ENCODE peak calls at places on chromosomes 3 and 15, in eight cellular contexts. T is HCT116, H is aorta, J is RWPE1, W is fibroblast of lung, I is substantia nigra, O is RWPE2, N is AG04450. C is an unnamed sample.

GRCh38 chr3:22012471-22012870 is 261.5 kb upstream of the ZNF385D start:
- DNase-seq in W (peak), H (no peak), I (no peak), O (no peak), T (no peak), J (no peak), N (no peak), C (no peak)

GRCh38 chr3:45043715-45044299 is 17.7 kb downstream of the CLEC3B start:
- DNase-seq in I (no peak), H (no peak), W (peak), O (no peak), T (no peak), J (peak), N (peak), C (no peak)

GRCh38 chr3:142148871-142149860 is at the start of gene TFDP2:
- DNase-seq in N (peak), J (peak), O (peak), T (peak), H (peak), I (peak), W (peak), C (peak)

GRCh38 chr15:70251246-70251990 is 153.7 kb upstream of the TLE3 start:
- DNase-seq in O (no peak), T (no peak), J (no peak), H (no peak), N (no peak), W (no peak), I (no peak), C (no peak)

GRCh38 chr3:69144631-69145244 is 22.3 kb upstream of the LMOD3 start:
- DNase-seq in N (no peak), O (no peak), W (no peak), I (no peak), H (no peak), J (no peak), T (no peak), C (no peak)

GRCh38 chr3:125684199-125684598 is 88.9 kb upstream of the OSBPL11 start:
- DNase-seq in I (no peak), O (no peak), N (no peak), W (peak), H (no peak), T (peak), J (no peak), C (no peak)

GRCh38 chr3:37779289-37780152 is 82.2 kb upstream of the CTDSPL start:
- DNase-seq in I (no peak), J (peak), W (peak), O (no peak), T (peak), N (peak), H (no peak), C (peak)

GRCh38 chr15:61527836-61528589 is 298.9 kb upstream of the RORA start:
- DNase-seq in I (no peak), O (no peak), H (no peak), J (no peak), T (no peak), W (no peak), N (no peak), C (no peak)

GRCh38 chr15:65050270-65050669 is 5.1 kb downstream of the SLC51B start:
- DNase-seq in H (no peak), J (no peak), T (no peak), N (no peak), O (no peak), I (no peak), W (peak), C (no peak)

GRCh38 chr15:38768970-38769369 is 204.4 kb upstream of the RASGRP1 start:
- DNase-seq in T (no peak), I (no peak), J (no peak), W (peak), H (no peak), O (no peak), N (peak), C (no peak)

GRCh38 chr3:31364711-31365110 is 168.0 kb upstream of the STT3B start:
- DNase-seq in N (no peak), I (no peak), J (no peak), W (peak), O (no peak), T (no peak), H (no peak), C (no peak)

GRCh38 chr3:152853196-152853595 is 18.3 kb downstream of the P2RY1 start:
- DNase-seq in J (no peak), W (peak), N (no peak), I (no peak), T (no peak), H (no peak), O (no peak), C (no peak)

GRCh38 chr3:172152294-172152649 is 112.9 kb downstream of the FNDC3B start:
- DNase-seq in N (no peak), J (no peak), T (no peak), I (no peak), W (no peak), H (no peak), O (no peak), C (no peak)
- H3K27ac ChIP-seq in N (peak), J (peak), T (no peak), I (no peak), W (peak), H (peak), O (peak), C (peak)

GRCh38 chr3:4522962-4523361 is 29.8 kb downstream of the ITPR1 start:
- DNase-seq in J (no peak), N (no peak), T (no peak), O (no peak), I (no peak), W (no peak), H (no peak), C (no peak)
- H3K27ac ChIP-seq in J (no peak), N (no peak), T (no peak), O (no peak), I (no peak), W (no peak), H (peak), C (no peak)

GRCh38 chr3:187265461-187265955 is 26.0 kb downstream of the MASP1 start:
- DNase-seq in J (no peak), T (no peak), N (no peak), H (no peak), O (no peak), W (no peak), I (no peak), C (no peak)
- H3K27ac ChIP-seq in J (no peak), T (no peak), N (peak), H (no peak), O (no peak), W (peak), I (no peak), C (no peak)

GRCh38 chr3:134313839-134314587 is 60.2 kb downstream of the AMOTL2 start:
- DNase-seq in N (no peak), I (no peak), J (no peak), T (no peak), W (peak), H (no peak), O (no peak), C (no peak)
- H3K27ac ChIP-seq in N (peak), I (peak), J (peak), T (peak), W (peak), H (peak), O (peak), C (peak)

GRCh38 chr15:66941791-66942190 is 123.6 kb upstream of the SMAD3 start:
- DNase-seq in T (no peak), J (no peak), H (no peak), N (no peak), I (no peak), O (peak), W (no peak), C (no peak)

GRCh38 chr15:66939451-66940023 is 125.9 kb upstream of the SMAD3 start:
- DNase-seq in H (no peak), T (no peak), W (no peak), J (no peak), O (peak), I (no peak), N (no peak), C (no peak)

GRCh38 chr15:66941231-66941711 is 124.1 kb upstream of the SMAD3 start:
- DNase-seq in T (no peak), W (no peak), N (no peak), I (no peak), H (no peak), O (peak), J (no peak), C (no peak)

GRCh38 chr15:66939016-66939415 is 126.4 kb upstream of the SMAD3 start:
- DNase-seq in O (peak), H (no peak), N (no peak), I (no peak), T (no peak), W (no peak), J (no peak), C (no peak)

DNA sequence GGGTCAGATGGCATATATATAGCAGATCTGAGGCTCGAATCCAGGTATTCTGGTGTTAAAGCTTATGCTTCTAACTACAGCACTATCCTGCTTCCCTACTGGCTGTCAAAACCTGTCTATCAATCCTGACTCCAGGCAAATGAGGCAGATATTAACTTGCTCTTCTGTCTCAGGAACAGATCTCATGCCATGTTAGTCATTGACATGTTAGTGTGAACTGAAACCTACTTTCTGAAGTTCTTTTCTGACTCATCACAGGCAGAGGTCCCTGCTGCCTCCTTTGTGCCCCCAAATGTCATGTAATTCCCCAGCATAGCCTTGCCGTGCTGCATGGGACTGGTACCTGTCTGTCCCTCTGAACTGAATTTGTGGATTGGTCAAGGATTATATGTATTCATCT is 125.0 kb upstream of the SMAD3 start:
- DNase-seq in T (no peak), I (no peak), J (peak), W (no peak), N (no peak), H (no peak), O (peak), C (peak)
- H3K27ac ChIP-seq in T (no peak), I (no peak), J (no peak), W (no peak), N (no peak), H (no peak), O (no peak), C (peak)